ENCODE peak calls at places on chromosomes 2 and 18, in four cellular contexts. R is effector memory CD4-positive, alpha-beta T cell; N is cardiac fibroblast; J is IMR-90. C is an unnamed sample.
A peak's percentile ranks its signal among the peaks of the same experiment; 100 is the strongest.

GRCh38 chr2:205730701-205731271 is 48.5 kb downstream of the NRP2 start:
- DNase-seq in N (peak; percentile 63), R (no peak), J (peak; percentile 78), C (peak; percentile 51)

GRCh38 chr18:12384261-12384660 is 7.2 kb upstream of the AFG3L2 start:
- DNase-seq in N (no peak), J (no peak), R (no peak), C (no peak)

GRCh38 chr2:220465700-220466099 is 838.3 kb downstream of the SLC4A3 start:
- DNase-seq in N (no peak), J (no peak), R (no peak), C (no peak)

GRCh38 chr2:223203971-223204370 is 152.0 kb downstream of the KCNE4 start:
- DNase-seq in N (peak; percentile 35), J (peak; percentile 18), R (no peak), C (peak; percentile 58)

GRCh38 chr18:21599585-21600525 is 649 bp downstream of the ESCO1 start:
- DNase-seq in N (peak; percentile 18), J (peak; percentile 9), R (no peak), C (no peak)

GRCh38 chr2:232672581-232672980 is 24.6 kb upstream of the GIGYF2 start:
- DNase-seq in R (no peak), J (no peak), N (no peak), C (no peak)

GRCh38 chr2:70964596-70965386 is 13.6 kb upstream of the ANKRD53 start:
- DNase-seq in J (peak; percentile 58), R (peak; percentile 65), N (peak; percentile 70), C (no peak)

GRCh38 chr2:28610583-28611201 is 114.8 kb downstream of the PLB1 start:
- DNase-seq in J (peak; percentile 96), R (peak; percentile 11), N (peak; percentile 92), C (peak; percentile 90)

GRCh38 chr2:109694190-109694589 is 80.0 kb downstream of the SOWAHC start:
- DNase-seq in R (no peak), J (no peak), N (peak; percentile 44), C (peak; percentile 24)

GRCh38 chr18:47777626-47778025 is 152.8 kb downstream of the SMAD2 start:
- DNase-seq in J (no peak), R (no peak), N (no peak), C (no peak)

GRCh38 chr2:18413794-18414396 is 146.6 kb downstream of the RDH14 start:
- DNase-seq in R (no peak), J (peak; percentile 89), N (peak; percentile 92), C (peak; percentile 84)

GRCh38 chr18:42268793-42269192 is 313.8 kb downstream of the PIK3C3 start:
- DNase-seq in N (no peak), R (no peak), J (no peak), C (no peak)

GRCh38 chr2:20226152-20226545 is 1.2 kb upstream of the SDC1 start:
- DNase-seq in J (no peak), R (no peak), N (no peak), C (no peak)

GRCh38 chr2:73111300-73112025 is 1.3 kb downstream of the RAB11FIP5 start:
- DNase-seq in J (no peak), N (peak; percentile 61), R (no peak), C (no peak)

GRCh38 chr2:152682663-152683062 is 34.6 kb downstream of the PRPF40A start:
- DNase-seq in J (no peak), R (no peak), N (no peak), C (no peak)

GRCh38 chr2:210226186-210226585 is 939 bp upstream of the ACADL start:
- DNase-seq in R (no peak), N (no peak), J (no peak), C (no peak)

GRCh38 chr2:15634846-15635490 is 43.3 kb downstream of the DDX1 start:
- DNase-seq in N (peak; percentile 35), R (no peak), J (no peak), C (no peak)

GRCh38 chr2:72629062-72629461 is 196.8 kb downstream of the EXOC6B start:
- DNase-seq in N (no peak), R (no peak), J (peak; percentile 56), C (no peak)

GRCh38 chr2:39481611-39482010 is 44.5 kb upstream of the MAP4K3 start:
- DNase-seq in N (peak; percentile 79), R (no peak), J (peak; percentile 72), C (no peak)

DNA sequence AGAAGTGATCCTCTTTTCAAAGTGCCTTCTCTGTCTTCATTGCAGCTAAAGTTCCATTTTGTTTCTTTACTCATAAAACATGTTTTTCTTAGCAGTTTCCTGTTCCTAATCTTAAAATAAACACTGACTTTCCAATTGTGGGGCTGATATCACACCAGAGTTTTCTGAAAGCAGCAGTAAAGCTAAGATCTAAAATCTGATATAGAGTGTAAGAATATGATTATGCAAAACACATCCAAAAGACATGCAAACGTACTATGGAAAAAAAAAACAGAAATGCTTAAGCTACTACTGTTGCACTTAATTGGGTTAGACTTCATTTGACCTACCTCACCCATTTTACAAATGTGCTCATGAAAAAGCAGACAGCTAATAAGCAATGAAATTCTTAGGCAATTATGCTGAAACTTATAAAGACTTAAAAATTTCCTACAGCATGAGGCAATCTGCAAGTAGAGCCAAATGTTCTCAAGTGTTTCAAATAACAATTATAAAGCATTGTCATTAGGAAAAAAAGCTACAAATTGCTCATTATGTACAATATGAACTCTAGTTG is 10.5 kb downstream of the CYTIP start:
- DNase-seq in R (no peak), J (no peak), N (no peak), C (no peak)
- H3K4me3 ChIP-seq in R (peak overlapping the region; percentile 80), J (no peak overlapping the region), N (no peak overlapping the region), C (no peak overlapping the region)

GRCh38 chr2:191318729-191319078 is 73.5 kb downstream of the MYO1B start:
- DNase-seq in J (peak; percentile 85), R (no peak), N (peak; percentile 78), C (peak; percentile 54)
- H3K4me3 ChIP-seq in J (no peak overlapping the region), R (no peak overlapping the region), N (no peak overlapping the region), C (no peak overlapping the region)

GRCh38 chr2:167509585-167509984 is 621.3 kb downstream of the XIRP2 start:
- DNase-seq in R (no peak), J (peak; percentile 81), N (peak; percentile 93), C (peak; percentile 79)
- H3K4me3 ChIP-seq in R (no peak overlapping the region), J (no peak overlapping the region), N (no peak overlapping the region), C (no peak overlapping the region)

DNA sequence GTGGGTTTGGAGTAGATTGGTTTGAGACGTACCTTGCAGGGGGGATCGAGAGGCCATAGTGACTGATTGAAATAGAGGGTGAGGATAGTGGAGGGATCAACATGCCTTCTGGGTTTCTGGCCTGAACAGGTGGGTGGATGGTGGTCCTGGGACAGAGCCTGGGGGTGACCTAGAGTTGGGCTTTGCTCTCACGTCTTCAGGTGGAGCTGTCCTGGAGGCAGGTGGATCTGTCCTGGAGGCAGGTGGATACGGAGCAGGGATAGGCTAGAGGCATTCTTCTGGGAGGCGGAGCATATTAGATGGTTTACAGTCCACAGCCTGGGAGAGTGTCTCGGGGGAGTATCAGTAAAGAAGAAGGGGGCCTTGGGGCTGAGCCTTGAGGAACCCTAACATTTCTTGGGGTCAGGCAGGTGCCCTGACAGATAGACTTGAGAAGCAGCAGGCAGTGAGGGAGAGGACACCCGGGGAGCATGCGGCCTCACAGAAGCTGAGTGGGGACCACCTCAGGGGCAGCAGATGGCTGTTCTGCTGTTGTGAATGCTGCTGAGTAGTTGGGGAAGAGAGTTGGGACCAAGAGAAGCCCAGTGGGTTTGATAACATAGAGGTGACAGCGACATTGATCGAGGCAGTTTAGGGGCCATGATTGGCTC is 1.6 kb downstream of the CAPN10 start:
- DNase-seq in N (no peak), J (no peak), R (no peak), C (no peak)
- H3K4me3 ChIP-seq in N (no peak overlapping the region), J (no peak overlapping the region), R (peak overlapping the region; percentile 60), C (peak overlapping the region; percentile 96)

GRCh38 chr18:27185025-27185763 is at the start of gene CHST9:
- DNase-seq in R (no peak), N (no peak), J (no peak), C (no peak)
- H3K4me3 ChIP-seq in R (no peak within 1 kb of the TSS), N (no peak within 1 kb of the TSS), J (no peak within 1 kb of the TSS), C (peak within 1 kb of the TSS; percentile 39)

DNA sequence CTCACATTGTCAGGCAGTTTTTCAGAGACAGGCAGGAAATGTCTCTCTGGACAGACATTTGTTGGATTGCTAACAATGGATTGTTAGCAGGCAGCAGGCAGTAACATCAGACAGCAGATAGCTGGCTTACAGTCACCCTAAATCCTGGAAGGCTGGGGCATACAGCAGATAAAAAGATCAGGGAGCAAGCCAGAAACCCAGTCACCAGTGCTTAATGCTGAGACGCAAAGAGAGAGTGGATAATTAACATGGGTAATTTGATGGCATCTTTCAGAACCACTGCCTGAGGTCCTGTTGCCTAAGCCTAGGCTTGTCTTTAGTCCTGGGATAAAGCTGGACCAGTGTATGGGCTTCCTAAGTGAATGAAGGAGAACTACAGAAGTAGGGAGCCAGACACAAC is 22.4 kb downstream of the MC4R start:
- DNase-seq in N (no peak), J (no peak), R (no peak), C (no peak)
- H3K4me3 ChIP-seq in N (no peak overlapping the region), J (no peak overlapping the region), R (no peak overlapping the region), C (no peak overlapping the region)

DNA sequence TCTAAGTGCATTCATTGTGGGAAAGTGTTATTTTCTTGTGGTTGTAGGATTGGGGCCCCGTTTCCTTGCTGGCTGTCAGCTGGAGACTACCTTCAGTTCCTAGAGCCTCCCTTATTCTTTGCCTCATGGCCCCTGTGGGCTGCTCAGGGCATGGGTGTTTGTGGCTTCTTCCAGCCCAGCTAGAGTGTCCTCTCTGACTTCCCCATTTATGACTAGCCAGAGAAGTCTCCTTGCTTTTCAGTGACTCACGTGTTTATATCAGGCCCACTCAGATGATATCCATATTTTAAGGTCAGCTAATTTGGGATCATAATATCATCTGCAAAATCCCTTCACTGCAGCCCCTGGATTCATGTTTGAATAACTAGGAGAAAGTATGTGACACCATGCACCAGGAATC is 62.8 kb downstream of the DTNA start:
- DNase-seq in J (peak; percentile 79), N (peak; percentile 52), R (no peak), C (peak; percentile 52)
- H3K4me3 ChIP-seq in J (no peak overlapping the region), N (no peak overlapping the region), R (no peak overlapping the region), C (no peak overlapping the region)

DNA sequence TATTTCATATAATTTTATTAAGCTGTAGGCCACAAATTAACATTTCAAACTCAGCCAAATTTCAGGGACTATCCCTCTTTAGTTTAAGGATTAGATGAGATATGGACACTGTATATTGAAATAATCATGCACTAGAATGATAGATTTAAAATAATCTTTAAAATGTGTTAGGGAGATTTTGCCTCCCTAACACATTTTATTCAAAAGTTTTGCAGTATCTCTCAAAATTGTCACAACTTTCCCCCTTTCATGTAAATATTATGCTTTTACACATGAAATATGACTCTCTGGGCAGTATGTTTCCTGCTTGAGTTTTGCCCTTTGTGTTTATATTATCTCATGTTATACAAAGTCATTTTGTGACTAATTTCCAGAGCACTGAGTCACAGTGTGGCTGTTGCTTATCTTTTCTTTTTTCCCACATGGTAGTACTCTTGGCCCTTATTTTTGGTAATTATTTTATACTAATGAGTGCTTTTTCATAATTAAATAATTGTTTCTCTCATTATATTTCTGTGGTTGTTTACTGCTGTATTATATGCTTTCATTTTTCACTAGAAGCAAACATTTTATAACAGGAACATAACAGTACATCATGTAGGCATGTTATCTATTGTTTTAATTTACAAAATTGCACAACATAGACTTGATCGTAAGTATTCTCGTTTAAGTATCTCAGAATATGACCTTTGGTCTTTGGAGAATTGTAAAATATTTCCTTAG is 1.1 kb downstream of the TFPI start:
- DNase-seq in R (no peak), J (peak; percentile 91), N (peak; percentile 90), C (peak; percentile 68)
- H3K4me3 ChIP-seq in R (no peak overlapping the region), J (peak overlapping the region; percentile 92), N (peak overlapping the region; percentile 58), C (peak overlapping the region; percentile 71)